ENCODE peak calls at places on chromosomes 11 and 22, in four cellular contexts. I, P, X and F are unnamed samples.

GRCh38 chr11:44136176-44136945 is 40.9 kb downstream of the EXT2 start:
- DNase-seq in I (no peak), P (no peak), X (no peak), F (no peak)

GRCh38 chr22:21447694-21448402 is 19.3 kb upstream of the TMEM191C start:
- DNase-seq in I (peak; percentile 26), P (peak; percentile 61), X (no peak), F (no peak)

GRCh38 chr11:13939952-13940610 is 22.4 kb upstream of the SPON1 start:
- DNase-seq in I (no peak), P (no peak), X (no peak), F (no peak)

GRCh38 chr11:121931748-121932352 is 184.2 kb downstream of the BLID start:
- DNase-seq in I (no peak), P (no peak), X (no peak), F (no peak)

GRCh38 chr22:44383652-44384562 is 71.2 kb upstream of the SHISAL1 start:
- DNase-seq in I (no peak), P (no peak), X (no peak), F (no peak)

GRCh38 chr11:119363874-119364590 is 17.5 kb downstream of the USP2 start:
- DNase-seq in I (peak; percentile 80), P (peak; percentile 74), X (peak; percentile 39), F (peak; percentile 71)

GRCh38 chr11:122655527-122656072 is at the start of gene UBASH3B:
- DNase-seq in I (peak; percentile 69), P (peak; percentile 80), X (peak; percentile 90), F (peak; percentile 68)

GRCh38 chr11:88280673-88281316 is 56.7 kb downstream of the CTSC start:
- DNase-seq in I (no peak), P (no peak), X (peak; percentile 72), F (no peak)

GRCh38 chr11:78645226-78646202 is 70.8 kb upstream of the NARS2 start:
- DNase-seq in I (peak; percentile 82), P (peak; percentile 78), X (peak; percentile 60), F (peak; percentile 76)

GRCh38 chr22:45995405-45996101 is 18.6 kb upstream of the WNT7B start:
- DNase-seq in I (peak; percentile 46), P (no peak), X (no peak), F (no peak)

GRCh38 chr11:127966821-127967220 is 620.5 kb downstream of the ETS1 start:
- DNase-seq in I (no peak), P (no peak), X (no peak), F (no peak)

GRCh38 chr11:86916330-86916729 is 38.9 kb downstream of the FZD4 start:
- DNase-seq in I (no peak), P (no peak), X (peak; percentile 84), F (no peak)

GRCh38 chr11:14184548-14184947 is 174.4 kb downstream of the RRAS2 start:
- DNase-seq in I (no peak), P (no peak), X (no peak), F (peak; percentile 19)

GRCh38 chr11:76644591-76644990 is 26.0 kb downstream of the LRRC32 start:
- DNase-seq in I (no peak), P (no peak), X (no peak), F (no peak)

GRCh38 chr11:75169101-75169885 is 18.4 kb downstream of the SLCO2B1 start:
- DNase-seq in I (no peak), P (no peak), X (no peak), F (no peak)

GRCh38 chr11:119942583-119943338 is 195.2 kb downstream of the TRIM29 start:
- DNase-seq in I (no peak), P (no peak), X (no peak), F (no peak)

GRCh38 chr11:5522308-5522707 is 5.8 kb upstream of the UBQLNL start:
- DNase-seq in I (no peak), P (no peak), X (no peak), F (no peak)

GRCh38 chr11:128187829-128188228 is 399.5 kb downstream of the ETS1 start:
- DNase-seq in I (no peak), P (no peak), X (no peak), F (no peak)

GRCh38 chr11:27469333-27469680 is 3.3 kb downstream of the LGR4 start:
- DNase-seq in I (no peak), P (no peak), X (no peak), F (peak; percentile 28)
- H3K27ac ChIP-seq in I (no peak overlapping the region), P (no peak overlapping the region), X (no peak overlapping the region), F (peak overlapping the region; percentile 71)

GRCh38 chr22:39439170-39439569 is 17.6 kb upstream of the MGAT3 start:
- DNase-seq in I (no peak), P (no peak), X (no peak), F (peak; percentile 83)

GRCh38 chr22:39434243-39434653 is 22.6 kb upstream of the MGAT3 start:
- DNase-seq in I (no peak), P (no peak), X (no peak), F (no peak)

GRCh38 chr22:39434721-39435120 is 22.1 kb upstream of the MGAT3 start:
- DNase-seq in I (no peak), P (no peak), X (no peak), F (no peak)

GRCh38 chr22:39435616-39436015 is 21.2 kb upstream of the MGAT3 start:
- DNase-seq in I (no peak), P (no peak), X (no peak), F (no peak)

DNA sequence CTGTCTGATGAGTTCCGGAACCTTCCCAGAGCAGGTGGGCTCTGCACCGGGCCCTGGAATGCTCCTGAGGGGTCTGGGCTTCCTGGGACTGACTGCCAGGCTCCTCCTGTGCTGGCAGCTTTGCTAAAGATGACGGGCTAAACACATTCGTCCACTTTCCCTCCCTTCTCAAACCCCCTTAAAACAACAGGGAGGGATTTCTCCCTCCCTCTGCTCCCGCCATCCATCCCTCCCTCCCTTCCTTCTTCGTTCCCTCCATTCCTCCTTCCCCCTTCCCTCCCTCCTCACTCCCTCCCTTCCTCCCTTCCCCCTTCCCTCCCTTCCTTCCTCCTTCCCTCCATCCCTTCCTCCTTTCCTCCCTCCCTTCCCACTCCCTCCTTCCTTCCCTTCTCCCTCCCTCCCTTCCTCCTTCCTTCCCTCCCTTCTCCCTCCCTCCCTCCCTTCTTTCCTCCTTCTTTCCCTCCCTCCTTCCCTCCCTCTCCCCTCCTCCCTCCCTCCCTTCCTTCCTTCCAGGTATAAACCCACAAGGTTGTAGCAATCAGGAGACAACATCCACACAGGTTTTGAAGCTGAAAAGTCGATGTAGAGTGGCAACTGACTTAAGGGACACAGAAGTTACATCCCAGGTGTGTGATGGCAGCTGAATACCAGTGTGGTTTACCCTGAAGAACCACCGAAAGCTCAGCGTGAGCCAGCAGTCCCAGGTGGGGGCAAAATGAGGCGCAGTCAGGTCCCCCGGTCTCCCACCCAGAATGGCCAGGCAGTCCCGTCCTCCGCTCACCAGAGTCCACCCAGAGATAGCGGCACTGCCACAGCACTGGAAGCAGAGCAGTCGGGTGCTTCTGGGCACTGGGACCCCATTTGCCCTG is 18.7 kb upstream of the MGAT3 start:
- DNase-seq in I (no peak), P (no peak), X (no peak), F (no peak)
- H3K4me3 ChIP-seq in I (peak overlapping the region; percentile 14), P (no peak overlapping the region), X (no peak overlapping the region), F (no peak overlapping the region)

DNA sequence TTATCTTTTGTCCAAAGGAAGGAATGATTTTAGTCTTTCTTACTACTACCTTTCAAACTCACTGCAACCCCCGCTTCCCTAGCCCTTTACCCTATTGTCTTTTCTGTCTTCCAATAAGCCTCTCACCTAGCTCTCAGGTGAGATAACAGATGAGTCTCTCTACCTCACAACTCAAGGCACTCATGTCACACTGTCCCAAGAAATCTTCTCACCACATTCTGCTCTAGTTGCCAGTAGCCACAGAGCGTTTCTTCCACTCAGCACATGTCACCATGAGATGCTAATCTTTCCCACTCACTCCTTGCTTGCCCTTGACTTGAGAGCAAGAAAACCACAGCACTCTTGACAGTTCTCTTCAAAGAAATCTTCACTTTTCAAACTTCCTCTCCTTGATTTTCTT is 32.7 kb upstream of the TMEM41B start:
- DNase-seq in I (no peak), P (peak; percentile 2), X (no peak), F (no peak)
- H3K27ac ChIP-seq in I (no peak overlapping the region), P (no peak overlapping the region), X (no peak overlapping the region), F (no peak overlapping the region)

GRCh38 chr11:829116-829945 is 1.6 kb downstream of the CRACR2B start:
- DNase-seq in I (peak; percentile 62), P (peak; percentile 78), X (peak; percentile 92), F (peak; percentile 76)
- H3K4me3 ChIP-seq in I (no peak overlapping the region), P (peak overlapping the region; percentile 41), X (peak overlapping the region; percentile 34), F (peak overlapping the region; percentile 39)

GRCh38 chr22:22856885-22857606 is 30.6 kb upstream of the IGLL5 start:
- DNase-seq in I (no peak), P (no peak), X (no peak), F (no peak)

GRCh38 chr22:22856364-22856763 is 31.3 kb upstream of the IGLL5 start:
- DNase-seq in I (no peak), P (no peak), X (no peak), F (no peak)

GRCh38 chr22:22854466-22854865 is 33.1 kb upstream of the IGLL5 start:
- DNase-seq in I (no peak), P (no peak), X (no peak), F (no peak)

GRCh38 chr22:22855085-22855484 is 32.5 kb upstream of the IGLL5 start:
- DNase-seq in I (no peak), P (no peak), X (no peak), F (no peak)

DNA sequence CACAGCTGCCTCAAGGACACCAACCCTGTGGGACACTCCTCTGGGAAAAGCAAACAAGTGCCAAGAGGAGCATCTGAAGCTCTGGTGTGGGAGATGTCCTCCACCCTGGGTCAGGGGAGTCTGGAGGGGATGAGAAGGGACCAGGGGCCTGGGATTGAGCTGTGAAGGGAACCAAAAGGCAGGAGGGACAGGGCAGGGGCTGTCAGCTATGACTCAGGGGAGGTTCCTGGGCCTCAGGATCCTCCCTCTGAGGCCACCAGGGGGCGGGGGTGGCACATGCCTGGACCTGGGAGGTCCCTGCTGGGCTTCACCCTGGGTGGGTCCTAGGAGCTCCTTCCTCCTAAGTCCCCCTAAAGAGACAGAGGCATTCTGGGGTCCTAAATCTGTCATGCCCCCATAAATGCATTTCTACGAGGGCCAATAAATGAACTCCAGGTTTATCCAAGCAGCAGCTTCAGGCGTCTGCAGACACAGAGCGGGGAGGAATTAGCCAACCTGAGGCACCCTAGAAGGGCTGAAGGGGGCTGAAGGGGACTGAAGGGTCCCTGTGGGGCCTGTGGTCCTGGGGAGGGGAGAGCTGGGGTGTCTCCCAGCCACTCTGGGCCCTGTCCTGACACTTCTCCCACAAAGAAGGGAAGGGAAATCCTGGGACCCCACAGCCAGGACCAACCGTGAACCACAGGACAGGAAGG is 31.9 kb upstream of the IGLL5 start:
- DNase-seq in I (no peak), P (no peak), X (no peak), F (peak; percentile 8)
- H3K27ac ChIP-seq in I (no peak overlapping the region), P (no peak overlapping the region), X (no peak overlapping the region), F (no peak overlapping the region)

GRCh38 chr11:66920978-66921784 is 37.0 kb downstream of the PC start:
- DNase-seq in I (no peak), P (no peak), X (no peak), F (no peak)
- H3K4me3 ChIP-seq in I (no peak overlapping the region), P (no peak overlapping the region), X (no peak overlapping the region), F (no peak overlapping the region)

DNA sequence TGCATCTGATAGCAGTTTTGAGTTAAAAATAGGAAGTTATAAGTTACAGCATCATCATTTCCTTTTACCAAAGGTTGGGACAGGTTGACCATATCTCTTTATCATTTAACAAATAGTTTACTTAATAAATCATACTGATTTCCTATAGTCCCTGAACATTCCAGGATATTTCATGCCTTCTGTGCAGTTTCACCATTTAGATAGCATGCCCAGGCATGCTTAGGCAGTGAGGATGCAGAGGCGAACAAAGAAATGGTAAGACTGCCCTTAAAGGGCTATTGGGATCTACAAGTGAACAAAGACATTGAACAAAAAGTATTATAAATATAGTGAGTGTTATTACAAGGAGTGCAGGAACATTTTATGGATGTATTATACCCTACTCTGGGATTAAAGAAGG is 96.4 kb downstream of the PRMT3 start:
- DNase-seq in I (no peak), P (no peak), X (peak; percentile 22), F (no peak)
- H3K27ac ChIP-seq in I (no peak overlapping the region), P (no peak overlapping the region), X (no peak overlapping the region), F (no peak overlapping the region)

GRCh38 chr22:39448205-39449054 is 8.4 kb upstream of the MGAT3 start:
- DNase-seq in I (no peak), P (no peak), X (no peak), F (peak; percentile 49)
- H3K4me3 ChIP-seq in I (no peak overlapping the region), P (no peak overlapping the region), X (no peak overlapping the region), F (no peak overlapping the region)